ENCODE peak calls at places on chromosomes 16 and 17, in nine cellular contexts. V is AG08396; U is hepatocyte; M is nucleus accumbens; N is heart right ventricle; I is A549; X is GDM1; E is stimulated activated CD4-positive, alpha-beta T cell treated with anti-CD3 and anti-CD28 coated beads, Interleukin-1b, Interleukin-23, amount 100 ng/mL, for 24 hours; C is type B pancreatic cell. F is an unnamed sample.

GRCh38 chr17:37088459-37088858 is 139.7 kb downstream of the AATF start:
- DNase-seq in E (no peak), I (no peak), M (no peak), C (no peak), N (no peak), U (peak; percentile 41), V (no peak), X (no peak), F (no peak)

GRCh38 chr17:36937001-36937960 is at the start of gene LHX1:
- DNase-seq in M (no peak), I (no peak), C (no peak), V (no peak), U (no peak), E (no peak), N (no peak), X (no peak), F (no peak)

GRCh38 chr16:35249051-35249450 is 1789.6 kb downstream of the TP53TG3F start:
- DNase-seq in U (no peak), E (no peak), M (no peak), N (no peak), X (no peak), I (no peak), C (no peak), V (no peak), F (no peak)

GRCh38 chr16:68234188-68235104 is 1.5 kb downstream of the ESRP2 start:
- DNase-seq in M (no peak), I (no peak), N (no peak), X (no peak), E (no peak), V (no peak), C (peak; percentile 78), U (peak; percentile 93), F (peak; percentile 42)

GRCh38 chr16:82671743-82672142 is 45.0 kb downstream of the CDH13 start:
- DNase-seq in E (no peak), M (no peak), U (no peak), X (no peak), V (no peak), I (no peak), C (no peak), N (no peak), F (no peak)

GRCh38 chr17:77796201-77796860 is 162.2 kb upstream of the TNRC6C start:
- DNase-seq in C (no peak), X (no peak), I (no peak), E (no peak), U (no peak), V (no peak), M (no peak), N (no peak), F (no peak)

GRCh38 chr16:80129791-80130190 is 411.0 kb upstream of the DYNLRB2 start:
- DNase-seq in N (no peak), E (no peak), I (no peak), M (no peak), C (no peak), V (no peak), X (no peak), U (no peak), F (no peak)

GRCh38 chr17:81842725-81843504 is 8.1 kb upstream of the PPP1R27 start:
- DNase-seq in U (no peak), N (no peak), E (no peak), V (peak; percentile 79), X (no peak), C (no peak), I (no peak), M (no peak), F (no peak)

GRCh38 chr17:16428098-16428882 is 12.9 kb downstream of the TRPV2 start:
- DNase-seq in V (peak; percentile 75), X (no peak), N (peak; percentile 47), M (peak; percentile 41), U (peak; percentile 74), E (no peak), I (peak; percentile 93), C (no peak), F (no peak)

GRCh38 chr17:78416791-78417530 is 38.5 kb downstream of the PGS1 start:
- DNase-seq in U (peak; percentile 56), N (no peak), X (peak; percentile 11), E (no peak), I (no peak), V (no peak), C (no peak), M (no peak), F (no peak)

GRCh38 chr16:83336630-83337029 is 471.1 kb upstream of the HSBP1 start:
- DNase-seq in X (no peak), C (no peak), N (no peak), I (no peak), V (peak; percentile 12), U (no peak), M (no peak), E (no peak), F (no peak)

GRCh38 chr17:75345514-75346167 is 56.4 kb upstream of the SLC25A19 start:
- DNase-seq in V (no peak), X (no peak), C (no peak), E (no peak), M (no peak), N (no peak), I (no peak), U (no peak), F (no peak)

GRCh38 chr16:4987580-4988374 is 29.6 kb downstream of the SEC14L5 start:
- DNase-seq in M (no peak), N (no peak), I (peak; percentile 37), U (no peak), V (no peak), E (no peak), C (no peak), X (no peak), F (no peak)

GRCh38 chr17:17415006-17415405 is 61.8 kb upstream of the MED9 start:
- DNase-seq in X (no peak), E (no peak), N (no peak), C (no peak), V (no peak), M (no peak), I (no peak), U (no peak), F (no peak)

GRCh38 chr16:72978212-72978611 is 69.7 kb downstream of the ZFHX3 start:
- DNase-seq in E (no peak), I (no peak), X (no peak), V (no peak), M (no peak), U (no peak), N (no peak), C (no peak), F (no peak)

GRCh38 chr17:9116861-9117568 is 95.7 kb downstream of the NTN1 start:
- DNase-seq in E (no peak), U (no peak), M (no peak), X (no peak), C (no peak), N (no peak), I (no peak), V (no peak), F (no peak)

GRCh38 chr17:48567646-48568354 is 10.3 kb downstream of the HOXB4 start:
- DNase-seq in V (no peak), X (no peak), E (no peak), N (no peak), C (no peak), U (no peak), I (no peak), M (no peak), F (no peak)

GRCh38 chr17:79126139-79126538 is 51.5 kb downstream of the ENGASE start:
- DNase-seq in U (no peak), I (no peak), N (no peak), C (no peak), M (no peak), E (no peak), V (no peak), X (no peak), F (no peak)

GRCh38 chr16:84062734-84063640 is 20.4 kb upstream of the SLC38A8 start:
- DNase-seq in M (peak; percentile 58), V (peak; percentile 93), X (peak; percentile 4), U (peak; percentile 86), C (peak; percentile 84), N (peak; percentile 81), I (peak; percentile 82), E (peak; percentile 37), F (peak; percentile 48)

GRCh38 chr17:17785407-17785806 is 51.4 kb downstream of the SREBF1 start:
- DNase-seq in E (no peak), N (no peak), I (no peak), C (no peak), M (peak; percentile 56), U (no peak), X (no peak), V (no peak), F (no peak)

GRCh38 chr17:27276653-27277156 is 17.2 kb upstream of the WSB1 start:
- DNase-seq in C (no peak), V (no peak), N (no peak), X (no peak), M (no peak), U (peak; percentile 49), E (no peak), I (no peak), F (no peak)

GRCh38 chr16:63530208-63530607 is 1494.0 kb upstream of the CDH8 start:
- DNase-seq in X (no peak), M (no peak), E (no peak), V (no peak), C (no peak), N (no peak), U (peak; percentile 3), I (no peak), F (no peak)

GRCh38 chr17:29584452-29585079 is 4.9 kb downstream of the GIT1 start:
- DNase-seq in M (peak; percentile 87), X (no peak), E (no peak), U (no peak), I (no peak), C (no peak), V (no peak), N (peak; percentile 58), F (no peak)

GRCh38 chr17:2996938-2997670 is 66.3 kb downstream of the OR1D5 start:
- DNase-seq in C (no peak), X (no peak), V (no peak), E (no peak), M (no peak), I (no peak), N (no peak), U (no peak), F (no peak)

GRCh38 chr17:61880589-61881102 is 17.3 kb upstream of the BRIP1 start:
- DNase-seq in E (no peak), I (no peak), M (no peak), C (no peak), V (no peak), N (no peak), X (no peak), U (no peak), F (no peak)

GRCh38 chr17:2899911-2900310 is 103.7 kb downstream of the RAP1GAP2 start:
- DNase-seq in C (no peak), M (no peak), E (no peak), V (no peak), U (peak; percentile 72), N (no peak), X (no peak), I (no peak), F (no peak)

GRCh38 chr16:10787304-10787703 is 31.3 kb downstream of the TVP23A start:
- DNase-seq in C (no peak), X (no peak), E (no peak), V (no peak), N (no peak), U (no peak), M (no peak), I (no peak), F (no peak)

GRCh38 chr17:36937961-36938565 is 788 bp downstream of the LHX1 start:
- DNase-seq in C (no peak), N (no peak), M (no peak), E (no peak), V (no peak), I (no peak), X (no peak), U (no peak), F (no peak)

GRCh38 chr17:57468932-57469775 is 212.8 kb downstream of the MSI2 start:
- DNase-seq in U (no peak), X (no peak), I (no peak), V (no peak), C (no peak), M (no peak), N (no peak), E (no peak), F (no peak)

GRCh38 chr16:89273741-89274472 is 56.4 kb downstream of the ZNF778 start:
- DNase-seq in U (no peak), I (no peak), V (no peak), N (no peak), E (no peak), M (no peak), X (no peak), C (no peak), F (no peak)

GRCh38 chr17:36142230-36142629 is 34.2 kb downstream of the TBC1D3B start:
- DNase-seq in I (no peak), M (no peak), U (no peak), C (no peak), V (no peak), X (no peak), N (no peak), E (no peak), F (no peak)